ENCODE peak calls at places on chromosome 22, in four cellular contexts. G is AG09319, I is kidney glomerular epithelial cell, R is fibroblast of pulmonary artery. F is an unnamed sample.

GRCh38 chr22:50002791-50003190 is 9.8 kb downstream of the IL17REL start:
- DNase-seq in G (no peak), I (no peak), R (peak), F (no peak)

GRCh38 chr22:39237276-39238123 is 7.3 kb downstream of the PDGFB start:
- DNase-seq in G (no peak), I (no peak), R (no peak), F (no peak)

GRCh38 chr22:49303061-49303735 is 524.5 kb downstream of the BRD1 start:
- DNase-seq in G (no peak), I (no peak), R (no peak), F (no peak)

GRCh38 chr22:39932918-39933649 is 27.1 kb upstream of the TMA7B start:
- DNase-seq in G (no peak), I (no peak), R (peak), F (peak)

GRCh38 chr22:22593964-22594656 is 35.0 kb upstream of the PRAME start:
- DNase-seq in G (peak), I (no peak), R (peak), F (peak)

GRCh38 chr22:29621761-29622526 is 18.5 kb downstream of the NF2 start:
- DNase-seq in G (peak), I (peak), R (peak), F (peak)

GRCh38 chr22:49406047-49406650 is 421.5 kb downstream of the BRD1 start:
- DNase-seq in G (no peak), I (no peak), R (no peak), F (no peak)

GRCh38 chr22:27573280-27573711 is 228.3 kb downstream of the MN1 start:
- DNase-seq in G (no peak), I (no peak), R (no peak), F (no peak)

GRCh38 chr22:17742528-17742902 is 31.8 kb downstream of the BID start:
- DNase-seq in G (no peak), I (peak), R (peak), F (peak)

GRCh38 chr22:44024288-44024908 is at the start of gene PARVB:
- DNase-seq in G (no peak), I (no peak), R (no peak), F (peak)

GRCh38 chr22:40637181-40638150 is 947 bp upstream of the MRTFA start:
- DNase-seq in G (no peak), I (no peak), R (no peak), F (peak)

GRCh38 chr22:22397292-22397870 is 111.2 kb downstream of the ZNF280B start:
- DNase-seq in G (no peak), I (peak), R (peak), F (no peak)

GRCh38 chr22:29096736-29097669 is 24.2 kb downstream of the KREMEN1 start:
- DNase-seq in G (no peak), I (no peak), R (no peak), F (peak)

F was measured in iris pigment epithelial cell.